ENCODE peak calls at places on chromosomes 4 and X, in seven cellular contexts. A is stimulated activated CD4-positive, alpha-beta T cell treated with anti-CD3 and anti-CD28 coated beads, Interleukin-15, amount 100 ng/mL, for 1 hour; T is IMR-90; L is H4; B is hepatocyte; Y is coronary artery; S is T-helper 17 cell. P is an unnamed sample.

GRCh38 chr4:145732895-145733880 is 53.2 kb downstream of the C4orf51 start:
- DNase-seq in B (peak; percentile 97), T (peak; percentile 89), L (peak; percentile 89), A (peak; percentile 73), S (peak; percentile 82), Y (peak; percentile 96), P (peak; percentile 82)

GRCh38 chrX:107834273-107835201 is 8.9 kb downstream of the MID2 start:
- DNase-seq in T (no peak), Y (no peak), B (no peak), A (no peak), L (no peak), S (no peak), P (no peak)

GRCh38 chr4:88522702-88523324 is 763 bp downstream of the PYURF start:
- DNase-seq in L (no peak), T (peak; percentile 33), B (peak; percentile 65), S (no peak), Y (peak; percentile 77), A (peak; percentile 16), P (peak; percentile 73)

GRCh38 chr4:168887809-168888208 is 122.2 kb downstream of the CBR4 start:
- DNase-seq in B (no peak), A (no peak), S (no peak), Y (no peak), L (no peak), T (no peak), P (no peak)

GRCh38 chr4:159227378-159227777 is 124.5 kb downstream of the RAPGEF2 start:
- DNase-seq in L (no peak), T (peak; percentile 39), S (no peak), Y (no peak), A (no peak), B (no peak), P (peak; percentile 13)

GRCh38 chrX:133544105-133544504 is 128.8 kb upstream of the GPC4 start:
- DNase-seq in B (peak; percentile 55), S (no peak), Y (no peak), A (no peak), L (peak; percentile 43), T (peak; percentile 7), P (no peak)

GRCh38 chrX:101217689-101218088 is 1.9 kb upstream of the DRP2 start:
- DNase-seq in A (no peak), S (no peak), Y (no peak), T (no peak), L (no peak), B (no peak), P (no peak)

GRCh38 chr4:165879581-165879980 is 6.5 kb downstream of the TLL1 start:
- DNase-seq in L (no peak), Y (no peak), T (no peak), S (no peak), A (no peak), B (no peak), P (no peak)

GRCh38 chr4:42151568-42152506 is 618 bp downstream of the BEND4 start:
- DNase-seq in B (peak; percentile 26), T (no peak), L (no peak), S (no peak), A (peak; percentile 20), Y (no peak), P (no peak)

GRCh38 chr4:26397086-26397485 is 76.3 kb downstream of the RBPJ start:
- DNase-seq in Y (no peak), A (no peak), L (no peak), S (no peak), T (no peak), B (no peak), P (no peak)

GRCh38 chr4:42627887-42628646 is 28.8 kb downstream of the ATP8A1 start:
- DNase-seq in B (no peak), A (no peak), L (no peak), S (no peak), T (no peak), Y (peak; percentile 79), P (peak; percentile 26)

GRCh38 chr4:150579591-150580234 is 2.2 kb upstream of the MAB21L2 start:
- DNase-seq in S (no peak), Y (no peak), B (peak; percentile 46), T (peak; percentile 43), A (no peak), L (no peak), P (no peak)

GRCh38 chr4:70833701-70834100 is 6.0 kb downstream of the GRSF1 start:
- DNase-seq in A (no peak), T (peak; percentile 16), L (no peak), S (no peak), Y (no peak), B (no peak), P (no peak)

GRCh38 chr4:71609159-71609558 is 174.7 kb downstream of the GC start:
- DNase-seq in L (no peak), T (no peak), A (no peak), Y (no peak), S (no peak), B (no peak), P (no peak)

GRCh38 chrX:114964374-114964773 is 53.0 kb downstream of the IL13RA2 start:
- DNase-seq in B (no peak), L (no peak), A (no peak), Y (no peak), T (no peak), S (no peak), P (no peak)

P was measured in SK-MEL-5.